ENCODE peak calls at places on chromosomes 3 and 15, in seven cellular contexts. P is fibroblast of pulmonary artery, R is OCI-LY7, F is mucosa of descending colon, V is fibroblast of mammary gland, W is tibial nerve, C is GM12878. U is an unnamed sample.

GRCh38 chr3:45765286-45765851 is 31.0 kb downstream of the SLC6A20 start:
- DNase-seq in P (no peak), R (no peak), F (no peak), V (no peak), W (no peak), C (no peak), U (no peak)

GRCh38 chr3:101513419-101513986 is 491 bp upstream of the SENP7 start:
- DNase-seq in P (no peak), R (no peak), F (no peak), V (no peak), W (no peak), C (no peak), U (peak; percentile 76)

GRCh38 chr3:104273046-104273649 is 1093.6 kb upstream of the ALCAM start:
- DNase-seq in P (peak; percentile 66), R (peak; percentile 37), F (no peak), V (peak; percentile 51), W (no peak), C (no peak), U (peak; percentile 63)

GRCh38 chr3:115577000-115577399 is 46.3 kb upstream of the GAP43 start:
- DNase-seq in P (no peak), R (no peak), F (no peak), V (no peak), W (no peak), C (no peak), U (no peak)

GRCh38 chr3:38116471-38117162 is 20.3 kb downstream of the ACAA1 start:
- DNase-seq in P (no peak), R (no peak), F (peak; percentile 37), V (no peak), W (no peak), C (no peak), U (no peak)

GRCh38 chr3:46987485-46988401 is 8.3 kb downstream of the NBEAL2 start:
- DNase-seq in P (peak; percentile 32), R (peak; percentile 79), F (peak; percentile 94), V (no peak), W (no peak), C (peak; percentile 63), U (no peak)

GRCh38 chr3:49411550-49411967 is 217 bp downstream of the RHOA start:
- DNase-seq in P (no peak), R (peak; percentile 77), F (peak; percentile 83), V (no peak), W (peak; percentile 32), C (no peak), U (no peak)

GRCh38 chr3:97391167-97391566 is 373.4 kb upstream of the ARL6 start:
- DNase-seq in P (no peak), R (no peak), F (no peak), V (no peak), W (no peak), C (no peak), U (no peak)

GRCh38 chr3:127678315-127678599 is 5.5 kb downstream of the ABTB1 start:
- DNase-seq in P (no peak), R (no peak), F (no peak), V (no peak), W (no peak), C (no peak), U (no peak)

GRCh38 chr3:129940086-129940485 is 34.4 kb upstream of the TRH start:
- DNase-seq in P (no peak), R (no peak), F (no peak), V (peak; percentile 24), W (no peak), C (no peak), U (no peak)

GRCh38 chr15:36757189-36757814 is 177.9 kb downstream of the CDIN1 start:
- DNase-seq in P (peak; percentile 39), R (no peak), F (no peak), V (peak; percentile 50), W (no peak), C (no peak), U (peak; percentile 51)

GRCh38 chr3:78140866-78141658 is 1101.2 kb downstream of the ROBO2 start:
- DNase-seq in P (peak; percentile 80), R (no peak), F (no peak), V (peak; percentile 24), W (no peak), C (no peak), U (peak; percentile 90)

GRCh38 chr15:59976480-59976879 is 27.6 kb upstream of the FOXB1 start:
- DNase-seq in P (no peak), R (peak; percentile 69), F (no peak), V (no peak), W (no peak), C (peak; percentile 12), U (no peak)

GRCh38 chr3:114644372-114644771 is 350.5 kb downstream of the TIGIT start:
- DNase-seq in P (no peak), R (no peak), F (no peak), V (no peak), W (no peak), C (no peak), U (no peak)

GRCh38 chr3:151789853-151790463 is 24.0 kb upstream of the AADAC start:
- DNase-seq in P (no peak), R (no peak), F (no peak), V (peak; percentile 35), W (no peak), C (no peak), U (no peak)

GRCh38 chr3:158098834-158099424 is 7.3 kb downstream of the SHOX2 start:
- DNase-seq in P (no peak), R (no peak), F (no peak), V (no peak), W (no peak), C (no peak), U (no peak)
- H3K4me3 ChIP-seq in P (no peak overlapping the region), R (no peak overlapping the region), F (no peak overlapping the region), V (no peak overlapping the region), W (no peak overlapping the region), C (no peak overlapping the region), U (no peak overlapping the region)

DNA sequence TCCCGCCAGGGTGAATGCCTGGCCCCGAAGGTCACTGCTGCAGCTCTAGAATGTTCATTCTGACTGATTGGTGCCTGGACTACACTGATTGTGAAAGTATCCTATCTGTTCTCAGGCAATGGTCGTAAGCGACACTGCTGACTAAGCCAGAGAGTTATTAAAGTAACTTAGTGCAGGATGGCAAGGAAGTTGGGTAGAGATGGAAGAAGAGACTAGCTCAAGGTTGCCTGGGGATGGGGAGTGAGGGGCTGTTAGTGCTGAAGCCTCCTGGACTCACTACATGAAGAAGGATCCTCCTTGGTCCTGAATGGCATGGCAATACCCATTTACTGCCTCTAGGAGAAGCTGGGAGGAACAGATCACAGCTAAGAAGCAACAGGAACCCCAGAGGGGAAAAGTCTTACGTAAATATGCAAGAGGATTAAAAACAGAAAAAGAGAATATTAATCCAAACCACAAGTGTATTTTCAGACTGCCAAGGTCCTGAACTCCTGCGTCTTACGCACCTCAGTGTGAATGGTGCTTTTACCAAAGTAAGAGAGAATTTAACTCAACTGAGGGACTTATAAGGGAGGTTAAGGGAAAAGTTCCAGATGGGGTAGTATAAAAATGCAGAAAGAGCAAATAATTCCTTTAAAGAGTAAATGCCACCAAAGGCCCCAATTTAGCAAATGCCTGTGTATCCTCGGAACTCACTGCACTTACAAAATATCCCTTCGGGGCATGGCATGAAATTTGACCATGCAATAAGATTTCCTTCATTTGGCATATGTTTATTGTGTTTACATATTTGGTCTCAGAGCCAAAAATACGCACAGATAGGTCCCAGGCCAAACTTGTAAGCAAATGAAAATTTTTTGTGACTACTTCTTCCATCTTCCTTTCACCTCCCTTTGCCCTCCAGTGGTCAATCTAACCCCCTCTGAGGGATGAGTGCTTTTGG is 64.0 kb upstream of the DGKG start:
- DNase-seq in P (peak; percentile 25), R (no peak), F (no peak), V (peak; percentile 90), W (no peak), C (no peak), U (peak; percentile 89)
- TF ChIP-seq CTCF in P (peak; percentile 26), R (peak; percentile 37), F (no peak), V (peak; percentile 56), W (no peak), C (no peak), U (peak; percentile 64)

GRCh38 chr3:112633757-112634156 is 7.2 kb downstream of the CCDC80 start:
- DNase-seq in P (no peak), R (no peak), F (no peak), V (peak; percentile 73), W (no peak), C (no peak), U (no peak)

GRCh38 chr3:112633191-112633590 is 7.8 kb downstream of the CCDC80 start:
- DNase-seq in P (no peak), R (no peak), F (no peak), V (no peak), W (no peak), C (no peak), U (no peak)

GRCh38 chr3:112629425-112629824 is 11.5 kb downstream of the CCDC80 start:
- DNase-seq in P (peak; percentile 90), R (no peak), F (no peak), V (peak; percentile 97), W (no peak), C (no peak), U (peak; percentile 93)

GRCh38 chr3:112632596-112632995 is 8.3 kb downstream of the CCDC80 start:
- DNase-seq in P (no peak), R (no peak), F (no peak), V (no peak), W (no peak), C (no peak), U (no peak)

GRCh38 chr3:112631257-112631656 is 9.7 kb downstream of the CCDC80 start:
- DNase-seq in P (no peak), R (no peak), F (no peak), V (no peak), W (no peak), C (no peak), U (no peak)
- H3K4me3 ChIP-seq in P (no peak overlapping the region), R (no peak overlapping the region), F (no peak overlapping the region), V (no peak overlapping the region), W (no peak overlapping the region), C (no peak overlapping the region), U (no peak overlapping the region)

GRCh38 chr3:169746924-169747323 is 17.9 kb downstream of the TERC start:
- DNase-seq in P (no peak), R (no peak), F (no peak), V (no peak), W (no peak), C (no peak), U (no peak)

GRCh38 chr3:169739067-169739466 is 25.8 kb downstream of the TERC start:
- DNase-seq in P (no peak), R (no peak), F (no peak), V (no peak), W (no peak), C (no peak), U (no peak)

GRCh38 chr3:169748670-169749069 is 16.2 kb downstream of the TERC start:
- DNase-seq in P (no peak), R (no peak), F (no peak), V (no peak), W (no peak), C (no peak), U (no peak)

DNA sequence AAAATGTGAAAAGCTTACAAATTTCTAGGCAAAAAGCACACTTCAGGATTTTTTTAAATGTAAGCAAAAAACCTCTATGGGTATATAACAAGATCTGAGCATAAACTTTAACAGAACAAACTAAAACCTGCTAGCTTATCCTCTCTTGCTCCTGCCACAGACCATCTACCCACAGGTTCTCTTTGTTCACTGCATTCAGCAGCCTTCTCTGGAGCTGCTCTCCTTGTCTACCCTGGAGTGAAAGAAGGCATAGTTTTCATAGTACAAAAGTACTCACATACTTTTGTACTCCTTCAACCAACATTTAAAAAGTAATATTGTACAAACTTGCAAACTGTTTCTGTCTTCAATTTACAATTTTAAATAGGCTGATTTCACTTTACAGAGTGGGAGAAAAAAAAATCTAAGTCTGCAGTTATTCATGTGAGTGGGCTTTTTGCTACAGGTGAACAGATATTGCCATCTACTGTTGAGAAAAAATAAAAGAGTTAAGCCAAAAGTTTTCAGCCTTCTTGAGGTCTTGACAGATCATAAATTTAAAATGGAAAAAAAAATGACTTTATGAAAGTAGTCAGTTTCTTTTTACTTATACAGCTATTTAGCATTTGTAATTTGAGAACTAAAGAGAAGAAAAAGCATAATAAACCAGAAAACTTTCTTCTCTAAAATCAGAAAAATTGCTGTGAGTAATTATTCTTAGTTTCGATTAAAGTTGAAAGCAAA is 20.4 kb downstream of the TERC start:
- DNase-seq in P (peak; percentile 61), R (peak; percentile 30), F (no peak), V (peak; percentile 19), W (no peak), C (no peak), U (peak; percentile 58)
- TF ChIP-seq CTCF in P (peak; percentile 48), R (peak; percentile 85), F (no peak), V (peak; percentile 25), W (peak; percentile 15), C (peak; percentile 48), U (peak; percentile 44)